ENCODE peak calls at places on chromosome 3, in four cellular contexts. L, P, I and U are unnamed samples. For H3K4me1, the result is how much of the 10 kb centered on the place peaks cover.

GRCh38 chr3:173892547-173892946 is 495.0 kb downstream of the NLGN1 start:
- DNase-seq in L (no peak), P (no peak), I (no peak), U (no peak)

GRCh38 chr3:190718691-190719090 is 143.8 kb downstream of the GMNC start:
- DNase-seq in L (no peak), P (no peak), I (no peak), U (no peak)

GRCh38 chr3:15064299-15064834 is 748 bp downstream of the MRPS25 start:
- DNase-seq in L (no peak), P (peak), I (peak), U (peak)

GRCh38 chr3:76698136-76698535 is 341.8 kb upstream of the ROBO2 start:
- DNase-seq in L (no peak), P (no peak), I (no peak), U (peak)

GRCh38 chr3:10845240-10845761 is 29.3 kb downstream of the SLC6A11 start:
- DNase-seq in L (no peak), P (no peak), I (no peak), U (no peak)

GRCh38 chr3:76554717-76555116 is 485.2 kb upstream of the ROBO2 start:
- DNase-seq in L (no peak), P (no peak), I (no peak), U (no peak)

GRCh38 chr3:59040902-59041301 is 8.9 kb downstream of the CFAP20DC start:
- DNase-seq in L (no peak), P (no peak), I (no peak), U (no peak)

GRCh38 chr3:141379250-141379872 is 11.1 kb downstream of the ZBTB38 start:
- DNase-seq in L (peak), P (no peak), I (no peak), U (no peak)

GRCh38 chr3:79125313-79125984 is 642.3 kb downstream of the ROBO1 start:
- DNase-seq in L (no peak), P (no peak), I (no peak), U (no peak)

GRCh38 chr3:196409409-196409808 is 22.8 kb downstream of the UBXN7 start:
- DNase-seq in L (no peak), P (no peak), I (no peak), U (no peak)

GRCh38 chr3:53579636-53580035 is 85.2 kb downstream of the CACNA1D start:
- DNase-seq in L (no peak), P (no peak), I (peak), U (no peak)

GRCh38 chr3:140252812-140253656 is 318.0 kb downstream of the CLSTN2 start:
- DNase-seq in L (no peak), P (no peak), I (no peak), U (no peak)

GRCh38 chr3:127652246-127652995 is 20.3 kb upstream of the ABTB1 start:
- DNase-seq in L (no peak), P (peak), I (peak), U (peak)

GRCh38 chr3:55675478-55675877 is 188.4 kb upstream of the WNT5A start:
- DNase-seq in L (no peak), P (no peak), I (no peak), U (no peak)

GRCh38 chr3:126464494-126464893 is 11.2 kb downstream of the ZXDC start:
- DNase-seq in L (no peak), P (no peak), I (no peak), U (no peak)

GRCh38 chr3:194906229-194906629 is 220.5 kb downstream of the FAM43A start:
- DNase-seq in L (no peak), P (no peak), I (no peak), U (no peak)

GRCh38 chr3:106296111-106296510 is 427.3 kb upstream of the CBLB start:
- DNase-seq in L (no peak), P (no peak), I (no peak), U (no peak)

GRCh38 chr3:18111702-18112311 is 313.3 kb downstream of the SATB1 start:
- DNase-seq in L (no peak), P (no peak), I (no peak), U (no peak)

GRCh38 chr3:104367000-104367399 is 999.7 kb upstream of the ALCAM start:
- DNase-seq in L (no peak), P (no peak), I (no peak), U (no peak)

GRCh38 chr3:130386604-130387263 is 41.3 kb downstream of the COL6A5 start:
- DNase-seq in L (no peak), P (no peak), I (peak), U (peak)

GRCh38 chr3:112794622-112795172 is 52.0 kb downstream of the CD200R1L start:
- DNase-seq in L (no peak), P (no peak), I (peak), U (peak)

GRCh38 chr3:181623924-181624694 is 87.6 kb upstream of the SOX2 start:
- DNase-seq in L (no peak), P (peak), I (no peak), U (peak)

GRCh38 chr3:126459763-126460127 is 15.9 kb downstream of the ZXDC start:
- DNase-seq in L (no peak), P (no peak), I (no peak), U (no peak)

GRCh38 chr3:128415110-128415772 is 51.4 kb downstream of the DNAJB8 start:
- DNase-seq in L (no peak), P (no peak), I (no peak), U (no peak)

GRCh38 chr3:10173095-10173925 is 8.6 kb downstream of the IRAK2 start:
- DNase-seq in L (no peak), P (peak), I (no peak), U (no peak)

GRCh38 chr3:78734048-78734637 is 1033.7 kb downstream of the ROBO1 start:
- DNase-seq in L (no peak), P (no peak), I (no peak), U (no peak)

GRCh38 chr3:14141602-14142315 is 16.9 kb downstream of the TMEM43 start:
- DNase-seq in L (peak), P (no peak), I (no peak), U (no peak)

GRCh38 chr3:37668431-37668830 is 193.2 kb upstream of the CTDSPL start:
- DNase-seq in L (no peak), P (no peak), I (no peak), U (no peak)

GRCh38 chr3:197151562-197151961 is 121.9 kb upstream of the MELTF start:
- DNase-seq in L (no peak), P (peak), I (no peak), U (peak)

GRCh38 chr3:42451116-42451515 is 40.7 kb upstream of the LYZL4 start:
- DNase-seq in L (no peak), P (no peak), I (no peak), U (no peak)

GRCh38 chr3:196493292-196493691 is 10.3 kb downstream of the RNF168 start:
- DNase-seq in L (no peak), P (no peak), I (no peak), U (no peak)

DNA sequence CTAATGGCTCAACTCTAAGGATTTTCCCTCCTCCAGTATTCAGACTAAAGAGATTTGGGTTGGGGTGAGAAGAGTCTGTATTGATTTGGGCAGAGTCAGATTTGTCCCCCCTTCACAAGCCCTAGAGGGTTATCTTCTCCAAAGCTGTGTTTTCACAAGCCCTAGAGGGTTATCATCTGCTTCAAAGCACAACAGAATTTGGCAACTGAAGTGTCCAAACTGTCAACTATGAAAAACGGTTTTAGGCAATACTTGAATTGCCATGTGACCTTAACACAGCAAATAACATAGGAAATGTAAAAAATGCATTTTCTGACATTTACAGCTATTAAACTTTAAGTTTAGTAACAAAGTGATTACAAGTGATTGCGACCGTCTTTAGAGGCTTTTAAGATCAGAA is 119.9 kb downstream of the IMPG2 start:
- DNase-seq in L (no peak), P (no peak), I (peak), U (no peak)
- H3K4me1 ChIP-seq in L (under half), P (under half), I (under half), U (under half)

DNA sequence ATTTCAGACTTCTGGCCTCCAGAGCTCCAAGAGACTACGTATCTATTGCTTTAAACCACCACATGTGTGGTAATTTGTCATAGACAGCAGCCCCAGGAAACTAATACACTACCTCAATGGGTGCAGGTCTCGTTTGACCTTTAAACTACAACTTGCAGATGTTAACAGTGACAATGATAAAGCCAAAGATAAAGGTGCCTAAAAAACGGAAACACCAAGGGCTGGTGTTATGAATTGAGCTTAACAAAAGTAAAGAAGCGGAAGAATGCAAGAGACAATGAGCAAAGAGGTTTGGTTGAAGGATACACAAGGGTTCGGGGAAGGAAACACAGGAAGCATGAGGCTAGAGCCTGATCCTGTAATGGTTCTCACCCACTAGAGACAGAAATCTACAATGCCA is 50.8 kb downstream of the RFTN1 start:
- DNase-seq in L (peak), P (no peak), I (no peak), U (no peak)
- H3K27ac ChIP-seq in L (no peak), P (no peak), I (no peak), U (no peak)

GRCh38 chr3:134338201-134338512 is 36.1 kb downstream of the AMOTL2 start:
- DNase-seq in L (no peak), P (no peak), I (no peak), U (no peak)
- H3K4me1 ChIP-seq in L (under half), P (half or more), I (under half), U (under half)

GRCh38 chr3:46370784-46371183 is at the start of gene CCR5:
- DNase-seq in L (peak), P (no peak), I (no peak), U (no peak)
- H3K27ac ChIP-seq in L (peak), P (no peak), I (no peak), U (no peak)

GRCh38 chr3:187967982-187968381 is 186.0 kb upstream of the LPP start:
- DNase-seq in L (no peak), P (no peak), I (no peak), U (peak)
- H3K4me1 ChIP-seq in L (under half), P (under half), I (under half), U (under half)

DNA sequence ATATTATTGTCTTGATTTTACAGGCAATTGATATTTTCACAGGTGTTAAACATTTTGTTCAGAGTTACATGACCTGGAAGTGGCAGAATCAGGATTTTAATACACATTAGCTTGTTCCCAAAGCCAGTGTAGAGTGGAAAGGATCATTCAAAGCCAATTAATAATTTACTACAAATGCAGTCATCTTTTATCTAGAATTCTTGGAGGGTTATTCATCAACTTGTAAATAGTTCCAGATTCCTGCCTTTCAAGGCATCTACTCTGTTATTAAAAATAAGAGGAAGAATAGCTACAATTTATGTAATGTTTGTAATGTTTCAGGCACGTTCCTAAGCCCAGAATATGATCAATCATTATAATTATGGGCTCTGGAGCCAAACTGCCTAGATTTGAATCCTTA is 358.5 kb downstream of the ZNF385D start:
- DNase-seq in L (no peak), P (no peak), I (no peak), U (no peak)
- H3K27ac ChIP-seq in L (no peak), P (no peak), I (no peak), U (no peak)

GRCh38 chr3:119632829-119633228 is 27.6 kb downstream of the POPDC2 start:
- DNase-seq in L (no peak), P (no peak), I (no peak), U (no peak)

GRCh38 chr3:119630119-119630518 is 30.3 kb downstream of the POPDC2 start:
- DNase-seq in L (no peak), P (no peak), I (no peak), U (no peak)

GRCh38 chr3:119628816-119629445 is 31.2 kb downstream of the PLA1A start:
- DNase-seq in L (no peak), P (no peak), I (no peak), U (no peak)

GRCh38 chr3:119631529-119631928 is 28.9 kb downstream of the POPDC2 start:
- DNase-seq in L (no peak), P (no peak), I (no peak), U (no peak)

DNA sequence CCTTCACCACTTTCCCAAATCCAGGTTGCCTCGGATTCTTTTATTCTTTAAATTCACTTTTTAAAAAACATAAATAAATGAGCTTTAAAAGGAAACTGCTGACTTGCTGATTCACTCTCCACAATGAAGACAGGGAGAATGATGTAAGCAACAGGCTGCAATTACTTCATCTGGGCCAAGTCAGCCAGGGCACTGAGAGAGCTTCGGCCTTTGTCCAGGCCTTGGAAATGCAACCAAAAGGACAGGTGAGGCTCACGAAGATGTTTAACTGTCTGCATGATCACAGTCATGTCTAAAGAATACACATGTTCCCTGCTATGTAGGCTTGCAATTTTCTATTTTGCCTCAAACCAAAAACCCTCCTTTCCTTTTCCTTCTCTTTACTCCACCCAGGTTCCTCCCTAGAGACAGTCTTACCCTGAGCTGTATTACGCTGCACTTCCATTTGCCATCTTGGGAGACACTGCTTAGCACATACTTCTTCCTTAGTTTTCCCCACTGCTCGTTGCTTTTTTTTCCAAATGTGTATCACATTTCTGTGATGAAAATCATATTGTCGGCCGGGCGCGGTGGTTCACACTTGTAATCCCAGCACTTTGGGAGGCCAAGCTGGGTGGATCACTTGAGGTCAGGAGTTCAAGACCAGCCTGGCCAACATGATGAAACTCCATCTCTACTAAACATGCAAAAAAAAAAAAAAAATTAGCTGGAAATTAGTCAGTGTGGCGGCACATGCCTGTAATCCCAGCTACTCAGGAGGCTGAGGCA is 29.6 kb downstream of the POPDC2 start:
- DNase-seq in L (no peak), P (no peak), I (peak), U (peak)
- H3K4me1 ChIP-seq in L (under half), P (under half), I (under half), U (under half)

GRCh38 chr3:57224856-57225255 is 2.7 kb upstream of the APPL1 start:
- DNase-seq in L (no peak), P (no peak), I (no peak), U (no peak)
- H3K27ac ChIP-seq in L (no peak), P (no peak), I (no peak), U (no peak)

GRCh38 chr3:122958290-122958689 is 69.3 kb downstream of the SEMA5B start:
- DNase-seq in L (no peak), P (no peak), I (no peak), U (no peak)

GRCh38 chr3:122955916-122956684 is 71.5 kb downstream of the SEMA5B start:
- DNase-seq in L (no peak), P (no peak), I (no peak), U (no peak)

GRCh38 chr3:122956685-122957455 is 70.7 kb downstream of the SEMA5B start:
- DNase-seq in L (no peak), P (no peak), I (no peak), U (no peak)

GRCh38 chr3:122959339-122959738 is 68.2 kb downstream of the SEMA5B start:
- DNase-seq in L (no peak), P (no peak), I (no peak), U (no peak)

DNA sequence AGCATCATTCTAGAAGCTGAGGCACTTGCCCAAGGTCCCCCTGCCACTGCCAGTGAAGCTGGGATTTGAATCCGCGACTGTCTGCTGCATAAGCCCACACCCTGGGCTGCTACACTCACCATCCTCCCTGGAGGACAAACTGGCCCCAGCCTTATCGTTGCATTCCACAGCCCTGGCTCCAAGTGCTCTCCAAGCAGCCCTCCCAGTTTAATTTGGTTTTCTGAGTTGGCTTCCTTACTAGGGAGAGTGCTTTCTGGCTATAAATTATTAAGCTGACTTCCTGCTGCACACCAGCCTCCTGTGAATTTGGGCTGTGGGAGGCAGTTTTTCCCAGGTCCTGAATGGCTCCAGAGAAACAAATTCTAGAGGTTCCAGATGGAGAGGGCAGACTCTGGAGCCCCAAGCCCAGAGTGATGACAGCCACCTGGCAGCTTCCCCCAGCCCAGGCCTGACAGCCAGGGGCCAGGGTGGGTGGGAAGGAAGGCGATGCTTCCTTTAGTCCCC is 69.8 kb downstream of the SEMA5B start:
- DNase-seq in L (no peak), P (no peak), I (no peak), U (no peak)
- H3K4me1 ChIP-seq in L (under half), P (under half), I (under half), U (under half)